ENCODE peak calls at places on chromosomes 2 and 18, in ten cellular contexts. N is heart right ventricle; R is GM23248; P is mesendoderm; Q is SK-N-SH; G is IMR-90; V is sigmoid colon; U is CD4-positive, alpha-beta memory T cell; O is upper lobe of right lung; X is heart left ventricle. F is an unnamed sample. For H3K4me1, the result is how much of the 10 kb centered on the place peaks cover.

GRCh38 chr2:3478846-3479385 is 40.4 kb downstream of the ADI1 start:
- DNase-seq in N (no peak), R (no peak), P (no peak), Q (no peak), G (no peak), V (no peak), U (no peak), O (no peak), X (no peak), F (no peak)

GRCh38 chr2:1633092-1633721 is 111.1 kb downstream of the PXDN start:
- DNase-seq in N (no peak), R (no peak), P (no peak), Q (no peak), G (peak), V (peak), U (no peak), O (no peak), X (no peak), F (peak)

GRCh38 chr2:227884511-227884947 is 13.1 kb downstream of the DAW1 start:
- DNase-seq in N (peak), R (peak), P (peak), Q (peak), G (peak), V (no peak), U (peak), O (peak), X (peak), F (peak)

GRCh38 chr2:11187083-11187619 is 31.9 kb downstream of the SLC66A3 start:
- DNase-seq in N (no peak), R (peak), P (no peak), Q (no peak), G (peak), V (no peak), U (no peak), O (no peak), X (no peak), F (no peak)

GRCh38 chr2:16617282-16618266 is 48.1 kb downstream of the CYRIA start:
- DNase-seq in N (no peak), R (peak), P (peak), Q (peak), G (peak), V (no peak), U (no peak), O (no peak), X (peak), F (peak)

GRCh38 chr18:69599377-69599776 is 198.7 kb downstream of the DOK6 start:
- DNase-seq in N (no peak), R (no peak), P (no peak), Q (no peak), G (no peak), V (no peak), U (no peak), O (no peak), X (no peak), F (no peak)

GRCh38 chr2:65340898-65341681 is 91.3 kb downstream of the SPRED2 start:
- DNase-seq in N (no peak), R (no peak), P (peak), Q (no peak), G (no peak), V (no peak), U (no peak), O (no peak), X (no peak), F (no peak)

GRCh38 chr2:103196834-103197233 is 435.0 kb downstream of the TMEM182 start:
- DNase-seq in N (no peak), R (no peak), P (no peak), Q (no peak), G (no peak), V (no peak), U (no peak), O (no peak), X (no peak), F (no peak)

GRCh38 chr2:25131567-25132295 is 36.6 kb downstream of the POMC start:
- DNase-seq in N (peak), R (peak), P (peak), Q (no peak), G (no peak), V (no peak), U (no peak), O (peak), X (no peak), F (no peak)

GRCh38 chr2:203650860-203651613 is 55.4 kb upstream of the CD28 start:
- DNase-seq in N (peak), R (peak), P (peak), Q (peak), G (peak), V (peak), U (peak), O (no peak), X (no peak), F (peak)

GRCh38 chr2:179264238-179265081 is at the start of gene SESTD1:
- DNase-seq in N (peak), R (peak), P (peak), Q (peak), G (peak), V (peak), U (peak), O (peak), X (peak), F (peak)

GRCh38 chr2:213149332-213149875 is 2.0 kb downstream of the IKZF2 start:
- DNase-seq in N (no peak), R (peak), P (peak), Q (no peak), G (peak), V (no peak), U (no peak), O (no peak), X (no peak), F (no peak)

GRCh38 chr2:109616184-109616583 is 2.0 kb downstream of the SOWAHC start:
- DNase-seq in N (no peak), R (no peak), P (no peak), Q (no peak), G (no peak), V (no peak), U (no peak), O (no peak), X (no peak), F (no peak)

GRCh38 chr2:149008381-149008780 is 30.1 kb upstream of the LYPD6B start:
- DNase-seq in N (no peak), R (no peak), P (no peak), Q (peak), G (no peak), V (no peak), U (no peak), O (no peak), X (no peak), F (no peak)

GRCh38 chr2:203534486-203535077 is 519 bp downstream of the RAPH1 start:
- DNase-seq in N (peak), R (peak), P (no peak), Q (peak), G (no peak), V (peak), U (peak), O (no peak), X (peak), F (peak)

GRCh38 chr2:70463581-70463980 is 90.0 kb downstream of the TGFA start:
- DNase-seq in N (no peak), R (no peak), P (no peak), Q (no peak), G (no peak), V (no peak), U (no peak), O (no peak), X (no peak), F (no peak)

GRCh38 chr2:80930777-80931176 is 626.2 kb upstream of the LRRTM1 start:
- DNase-seq in N (no peak), R (no peak), P (peak), Q (no peak), G (no peak), V (no peak), U (no peak), O (no peak), X (no peak), F (no peak)

GRCh38 chr2:160388464-160389263 is 104.9 kb downstream of the RBMS1 start:
- DNase-seq in N (peak), R (peak), P (no peak), Q (no peak), G (no peak), V (peak), U (peak), O (no peak), X (peak), F (no peak)

GRCh38 chr2:3608373-3609278 is 13.7 kb downstream of the COLEC11 start:
- DNase-seq in N (no peak), R (no peak), P (no peak), Q (no peak), G (no peak), V (peak), U (no peak), O (peak), X (no peak), F (no peak)

GRCh38 chr18:65623686-65624085 is 127.1 kb upstream of the CDH7 start:
- DNase-seq in N (no peak), R (no peak), P (no peak), Q (no peak), G (no peak), V (no peak), U (no peak), O (no peak), X (no peak), F (no peak)

GRCh38 chr2:11154460-11155325 is 574 bp upstream of the SLC66A3 start:
- DNase-seq in N (peak), R (peak), P (peak), Q (peak), G (peak), V (peak), U (no peak), O (peak), X (peak), F (peak)

GRCh38 chr18:24300703-24301102 is 96.9 kb downstream of the OSBPL1A start:
- DNase-seq in N (no peak), R (no peak), P (peak), Q (no peak), G (no peak), V (no peak), U (no peak), O (no peak), X (no peak), F (no peak)

GRCh38 chr2:2804528-2804927 is 473.5 kb upstream of the MYT1L start:
- DNase-seq in N (no peak), R (no peak), P (no peak), Q (peak), G (no peak), V (no peak), U (no peak), O (no peak), X (no peak), F (no peak)

GRCh38 chr2:9002313-9002636 is 1.2 kb downstream of the MBOAT2 start:
- DNase-seq in N (no peak), R (peak), P (no peak), Q (no peak), G (no peak), V (no peak), U (no peak), O (no peak), X (no peak), F (no peak)

GRCh38 chr2:196176142-196176738 is 4.9 kb upstream of the STK17B start:
- DNase-seq in N (no peak), R (no peak), P (no peak), Q (no peak), G (no peak), V (no peak), U (peak), O (no peak), X (no peak), F (no peak)

GRCh38 chr2:173869830-173870229 is 95.3 kb downstream of the SP3 start:
- DNase-seq in N (no peak), R (peak), P (no peak), Q (no peak), G (no peak), V (no peak), U (no peak), O (no peak), X (no peak), F (no peak)

GRCh38 chr18:49601211-49601610 is 39.4 kb downstream of the LIPG start:
- DNase-seq in N (no peak), R (no peak), P (no peak), Q (no peak), G (no peak), V (no peak), U (no peak), O (no peak), X (no peak), F (no peak)

GRCh38 chr2:197057946-197058345 is 131.4 kb upstream of the PGAP1 start:
- DNase-seq in N (no peak), R (no peak), P (no peak), Q (no peak), G (no peak), V (no peak), U (no peak), O (no peak), X (no peak), F (no peak)

GRCh38 chr18:8142131-8142711 is 467.0 kb upstream of the RAB12 start:
- DNase-seq in N (peak), R (peak), P (peak), Q (no peak), G (peak), V (no peak), U (no peak), O (no peak), X (no peak), F (no peak)

GRCh38 chr2:27049422-27050280 is 1.8 kb upstream of the AGBL5 start:
- DNase-seq in N (peak), R (no peak), P (no peak), Q (peak), G (no peak), V (peak), U (peak), O (peak), X (peak), F (peak)

GRCh38 chr18:39487932-39488331 is 1922.3 kb upstream of the CELF4 start:
- DNase-seq in N (no peak), R (no peak), P (no peak), Q (no peak), G (no peak), V (no peak), U (no peak), O (no peak), X (no peak), F (no peak)

GRCh38 chr2:5493256-5493655 is 198.9 kb upstream of the SOX11 start:
- DNase-seq in N (no peak), R (no peak), P (no peak), Q (no peak), G (no peak), V (no peak), U (no peak), O (no peak), X (no peak), F (no peak)

GRCh38 chr18:75489493-75490190 is 62.1 kb upstream of the SMIM21 start:
- DNase-seq in N (no peak), R (peak), P (no peak), Q (no peak), G (peak), V (no peak), U (no peak), O (no peak), X (no peak), F (no peak)

GRCh38 chr2:9330639-9331270 is 92.6 kb downstream of the ITGB1BP1 start:
- DNase-seq in N (no peak), R (no peak), P (no peak), Q (no peak), G (no peak), V (no peak), U (no peak), O (no peak), X (no peak), F (no peak)

GRCh38 chr2:84694088-84694622 is 177.9 kb downstream of the DNAH6 start:
- DNase-seq in N (no peak), R (no peak), P (no peak), Q (no peak), G (no peak), V (no peak), U (peak), O (no peak), X (no peak), F (no peak)

GRCh38 chr2:171522057-171522803 is at the start of gene CYBRD1:
- DNase-seq in N (peak), R (peak), P (peak), Q (peak), G (peak), V (peak), U (no peak), O (peak), X (peak), F (peak)

GRCh38 chr2:127154985-127155650 is 48.2 kb upstream of the BIN1 start:
- DNase-seq in N (no peak), R (peak), P (no peak), Q (no peak), G (peak), V (peak), U (no peak), O (no peak), X (no peak), F (no peak)

GRCh38 chr2:234292955-234293228 is 204.0 kb downstream of the ARL4C start:
- DNase-seq in N (no peak), R (no peak), P (no peak), Q (no peak), G (no peak), V (no peak), U (no peak), O (no peak), X (no peak), F (no peak)

GRCh38 chr2:234290671-234291070 is 206.2 kb downstream of the ARL4C start:
- DNase-seq in N (no peak), R (no peak), P (peak), Q (no peak), G (no peak), V (peak), U (peak), O (no peak), X (no peak), F (no peak)

GRCh38 chr2:234293973-234294372 is 202.9 kb downstream of the ARL4C start:
- DNase-seq in N (no peak), R (no peak), P (peak), Q (no peak), G (no peak), V (no peak), U (no peak), O (no peak), X (no peak), F (no peak)

GRCh38 chr2:234291765-234292204 is 205.1 kb downstream of the ARL4C start:
- DNase-seq in N (peak), R (peak), P (no peak), Q (no peak), G (peak), V (no peak), U (peak), O (no peak), X (peak), F (peak)

GRCh38 chr2:234292205-234292954 is 204.5 kb downstream of the ARL4C start:
- DNase-seq in N (peak), R (no peak), P (peak), Q (no peak), G (no peak), V (no peak), U (peak), O (no peak), X (no peak), F (no peak)
- H3K4me1 ChIP-seq in N (under half), R (under half), P (under half), Q (under half), G (under half), V (under half), U (half or more), O (under half), X (under half), F (under half)

GRCh38 chr2:145076085-145076484 is 556.2 kb upstream of the ZEB2 start:
- DNase-seq in N (no peak), R (no peak), P (no peak), Q (peak), G (no peak), V (no peak), U (no peak), O (no peak), X (no peak), F (no peak)
- H3K27ac ChIP-seq in N (no peak), R (no peak), P (no peak), Q (no peak), G (no peak), V (no peak), U (no peak), O (no peak), X (no peak), F (peak)

GRCh38 chr2:170180031-170180566 is 2.2 kb downstream of the MYO3B start:
- DNase-seq in N (no peak), R (no peak), P (no peak), Q (no peak), G (no peak), V (no peak), U (no peak), O (no peak), X (no peak), F (no peak)
- H3K4me1 ChIP-seq in N (under half), R (under half), P (under half), Q (under half), G (under half), V (under half), U (under half), O (under half), X (under half), F (under half)

GRCh38 chr18:23259701-23260661 is 124.7 kb downstream of the CABLES1 start:
- DNase-seq in N (peak), R (peak), P (peak), Q (peak), G (peak), V (peak), U (no peak), O (peak), X (peak), F (peak)

GRCh38 chr18:23257686-23258565 is 122.6 kb downstream of the CABLES1 start:
- DNase-seq in N (no peak), R (peak), P (no peak), Q (no peak), G (peak), V (no peak), U (no peak), O (no peak), X (no peak), F (no peak)

GRCh38 chr18:23260932-23261590 is 125.8 kb downstream of the CABLES1 start:
- DNase-seq in N (no peak), R (no peak), P (no peak), Q (no peak), G (no peak), V (no peak), U (no peak), O (no peak), X (no peak), F (no peak)

GRCh38 chr18:23257153-23257552 is 121.9 kb downstream of the CABLES1 start:
- DNase-seq in N (no peak), R (no peak), P (no peak), Q (no peak), G (no peak), V (no peak), U (no peak), O (no peak), X (no peak), F (no peak)

GRCh38 chr18:23258566-23259265 is 123.4 kb downstream of the CABLES1 start:
- DNase-seq in N (no peak), R (no peak), P (peak), Q (no peak), G (no peak), V (no peak), U (no peak), O (no peak), X (no peak), F (no peak)
- H3K27ac ChIP-seq in N (no peak), R (no peak), P (peak), Q (peak), G (peak), V (no peak), U (no peak), O (peak), X (no peak), F (peak)

GRCh38 chr2:96151595-96152300 is 6.5 kb upstream of the DUSP2 start:
- DNase-seq in N (no peak), R (no peak), P (no peak), Q (peak), G (no peak), V (no peak), U (no peak), O (no peak), X (peak), F (no peak)
- H3K4me1 ChIP-seq in N (under half), R (under half), P (under half), Q (under half), G (under half), V (under half), U (under half), O (under half), X (under half), F (half or more)

GRCh38 chr18:13218376-13219011 is at the start of gene LDLRAD4:
- DNase-seq in N (peak), R (peak), P (peak), Q (peak), G (no peak), V (peak), U (peak), O (no peak), X (peak), F (no peak)

GRCh38 chr18:13219012-13219396 is 444 bp downstream of the LDLRAD4 start:
- DNase-seq in N (no peak), R (no peak), P (no peak), Q (no peak), G (no peak), V (no peak), U (no peak), O (no peak), X (no peak), F (no peak)

GRCh38 chr18:13219576-13219975 is 1.0 kb downstream of the LDLRAD4 start:
- DNase-seq in N (no peak), R (no peak), P (no peak), Q (no peak), G (no peak), V (no peak), U (no peak), O (no peak), X (no peak), F (no peak)

GRCh38 chr18:13221821-13222220 is 3.3 kb downstream of the LDLRAD4 start:
- DNase-seq in N (peak), R (no peak), P (no peak), Q (peak), G (no peak), V (peak), U (no peak), O (no peak), X (peak), F (no peak)

DNA sequence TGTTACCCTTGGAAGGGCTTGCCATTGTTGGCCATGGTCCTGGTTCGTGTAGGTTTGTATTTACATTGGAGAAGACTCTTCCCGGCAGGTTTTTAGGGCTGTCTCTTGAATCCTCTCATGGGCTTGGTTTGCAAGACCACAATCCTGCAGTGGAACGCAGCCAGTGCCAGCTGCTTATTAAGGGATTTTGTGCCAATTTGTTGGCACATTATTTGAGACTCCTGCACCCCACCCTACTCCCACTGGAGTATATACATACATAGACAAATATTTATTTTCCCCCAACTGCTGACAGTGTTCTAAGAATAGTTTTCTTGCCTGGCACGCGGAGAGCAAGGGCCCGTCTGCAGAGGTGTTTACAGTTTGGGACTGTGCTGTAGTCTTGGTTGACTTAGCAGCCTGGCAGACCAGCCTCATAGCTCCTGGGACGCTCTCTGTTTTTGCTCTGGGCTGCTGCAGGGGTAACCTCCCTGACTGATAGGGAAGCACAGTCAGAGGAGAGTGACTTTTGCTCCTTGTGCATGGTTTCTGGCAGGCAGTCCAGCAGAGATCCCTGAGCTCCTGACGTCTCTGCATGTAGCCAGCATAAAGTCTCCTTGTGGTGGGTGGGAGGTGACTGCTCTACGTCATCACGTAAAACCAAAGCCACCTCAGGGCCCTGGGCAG is 1.9 kb downstream of the LDLRAD4 start:
- DNase-seq in N (peak), R (no peak), P (no peak), Q (no peak), G (no peak), V (no peak), U (no peak), O (no peak), X (peak), F (no peak)
- H3K27ac ChIP-seq in N (peak), R (no peak), P (no peak), Q (no peak), G (no peak), V (peak), U (no peak), O (no peak), X (peak), F (no peak)

F was measured in SJCRH30.